ENCODE peak calls at places on chromosome 2, in five cellular contexts. F is HCT116, W is GM12891, H is spleen, Z is lower leg skin. R is an unnamed sample.

GRCh38 chr2:25842155-25842554 is 36.1 kb downstream of the ASXL2 start:
- DNase-seq in W (no peak), H (no peak), Z (no peak), F (no peak), R (no peak)

GRCh38 chr2:98761267-98761781 is 30.4 kb upstream of the MGAT4A start:
- DNase-seq in Z (no peak), F (no peak), W (no peak), H (peak; percentile 74), R (no peak)

GRCh38 chr2:122194546-122194945 is 439.1 kb downstream of the TSN start:
- DNase-seq in F (no peak), Z (no peak), W (no peak), H (no peak), R (no peak)

GRCh38 chr2:217394510-217395351 is 534.9 kb upstream of the TNP1 start:
- DNase-seq in H (no peak), Z (peak; percentile 74), F (no peak), W (no peak), R (no peak)

GRCh38 chr2:109234355-109234754 is 105.3 kb downstream of the SH3RF3 start:
- DNase-seq in W (no peak), Z (no peak), F (no peak), H (no peak), R (no peak)

GRCh38 chr2:168119519-168120141 is 127.8 kb downstream of the STK39 start:
- DNase-seq in W (no peak), Z (peak; percentile 24), H (no peak), F (peak; percentile 41), R (no peak)

GRCh38 chr2:71001592-71002570 is 7.2 kb upstream of the TEX261 start:
- DNase-seq in H (peak; percentile 67), W (no peak), F (no peak), Z (no peak), R (no peak)

GRCh38 chr2:190137561-190137960 is 75.0 kb upstream of the MSTN start:
- DNase-seq in W (no peak), F (no peak), Z (no peak), H (no peak), R (no peak)

GRCh38 chr2:46643493-46643892 is 164.1 kb downstream of the TMEM247 start:
- DNase-seq in H (no peak), W (no peak), Z (no peak), F (no peak), R (no peak)

GRCh38 chr2:17976871-17977746 is 98.6 kb downstream of the KCNS3 start:
- DNase-seq in W (no peak), H (no peak), F (no peak), Z (peak; percentile 43), R (peak; percentile 35)

GRCh38 chr2:202339052-202339870 is 36.9 kb upstream of the BMPR2 start:
- DNase-seq in Z (no peak), F (no peak), W (no peak), H (no peak), R (peak; percentile 33)

GRCh38 chr2:3488768-3489448 is 30.4 kb downstream of the ADI1 start:
- DNase-seq in F (no peak), W (no peak), Z (no peak), H (peak; percentile 66), R (no peak)

GRCh38 chr2:209938906-209939305 is 63.5 kb upstream of the RPE start:
- DNase-seq in Z (no peak), W (no peak), F (no peak), H (no peak), R (no peak)

GRCh38 chr2:75022516-75022915 is 64.1 kb downstream of the POLE4 start:
- DNase-seq in F (no peak), Z (no peak), H (no peak), W (no peak), R (no peak)

GRCh38 chr2:68158134-68158447 is 403 bp downstream of the PNO1 start:
- DNase-seq in H (no peak), Z (no peak), W (no peak), F (no peak), R (no peak)

GRCh38 chr2:45257820-45258219 is 248.6 kb upstream of the SIX2 start:
- DNase-seq in H (no peak), Z (no peak), F (no peak), W (no peak), R (no peak)

GRCh38 chr2:67658820-67659219 is 261.7 kb downstream of the ETAA1 start:
- DNase-seq in W (no peak), F (no peak), Z (no peak), H (no peak), R (no peak)

GRCh38 chr2:135904590-135904989 is 28.3 kb upstream of the MCM6 start:
- DNase-seq in F (no peak), H (no peak), W (no peak), Z (no peak), R (no peak)

GRCh38 chr2:64140665-64141064 is 3.6 kb downstream of the PELI1 start:
- DNase-seq in W (no peak), H (no peak), Z (no peak), F (no peak), R (no peak)

GRCh38 chr2:143730950-143731254 is 601.7 kb downstream of the ARHGAP15 start:
- DNase-seq in F (no peak), H (no peak), W (no peak), Z (no peak), R (no peak)

GRCh38 chr2:48131503-48132293 is 225.4 kb upstream of the FBXO11 start:
- DNase-seq in W (no peak), Z (no peak), F (no peak), H (no peak), R (no peak)

GRCh38 chr2:37894601-37895000 is 30.5 kb upstream of the RMDN2 start:
- DNase-seq in W (no peak), Z (no peak), H (no peak), F (no peak), R (no peak)

GRCh38 chr2:86704482-86704971 is 15.6 kb upstream of the RMND5A start:
- DNase-seq in W (no peak), H (no peak), F (peak; percentile 75), Z (peak; percentile 39), R (peak; percentile 50)

GRCh38 chr2:239394978-239395377 is 5.8 kb downstream of the HDAC4 start:
- DNase-seq in H (peak; percentile 35), W (no peak), F (no peak), Z (no peak), R (no peak)

GRCh38 chr2:239397856-239398470 is 2.9 kb downstream of the HDAC4 start:
- DNase-seq in Z (no peak), H (no peak), W (no peak), F (no peak), R (no peak)

GRCh38 chr2:239395524-239395923 is 5.3 kb downstream of the HDAC4 start:
- DNase-seq in W (no peak), H (no peak), Z (no peak), F (no peak), R (no peak)

GRCh38 chr2:239398536-239398935 is 2.3 kb downstream of the HDAC4 start:
- DNase-seq in H (peak; percentile 76), W (no peak), Z (no peak), F (no peak), R (no peak)

DNA sequence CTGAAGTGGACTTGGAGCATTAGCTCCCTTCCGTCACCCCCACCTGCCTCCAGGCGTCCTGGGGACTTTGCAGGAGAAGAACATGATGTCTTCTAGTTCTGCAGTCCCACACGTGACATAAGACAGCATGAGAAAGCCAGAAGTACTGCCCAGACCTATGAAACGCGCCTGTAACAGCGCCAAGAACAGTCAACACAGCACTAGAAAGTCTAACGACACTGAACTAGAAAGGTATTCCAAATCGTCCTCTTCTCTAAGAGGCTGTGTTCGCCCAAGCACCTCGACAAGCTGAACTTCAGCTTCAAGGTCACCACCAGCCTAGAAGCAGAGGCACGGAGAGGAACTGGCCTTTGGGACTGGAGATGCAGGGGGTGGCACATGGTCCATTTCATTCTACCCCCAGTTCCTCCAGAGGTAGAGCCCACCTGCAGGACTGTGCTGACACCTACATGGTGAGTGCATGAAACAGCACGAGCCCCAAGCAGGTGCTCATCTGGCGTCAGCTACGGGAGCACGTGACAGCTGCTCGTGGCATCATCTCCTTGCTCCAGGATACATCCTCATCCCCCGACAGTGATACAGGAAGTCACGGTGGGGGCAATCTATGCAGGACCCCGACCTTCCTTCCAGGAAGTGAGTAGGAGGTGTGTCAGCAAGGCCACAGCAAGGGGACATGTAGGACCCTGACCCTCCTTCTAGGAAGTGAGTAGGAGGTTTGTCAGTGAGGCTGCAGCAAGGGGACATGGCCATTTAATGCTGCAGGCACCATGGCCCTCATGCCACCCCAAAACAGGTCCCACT is 3.7 kb downstream of the HDAC4 start:
- DNase-seq in Z (no peak), W (no peak), F (no peak), H (no peak), R (no peak)
- TF ChIP-seq POLR2A in Z (no peak), W (no peak), F (no peak), H (no peak), R (no peak)

GRCh38 chr2:65628156-65628555 is 195.8 kb upstream of the SPRED2 start:
- DNase-seq in W (no peak), Z (no peak), H (no peak), F (no peak), R (no peak)
- TF ChIP-seq POLR2A in W (no peak), Z (no peak), H (no peak), F (no peak), R (no peak)

GRCh38 chr2:238818576-238818975 is 29.3 kb upstream of the TWIST2 start:
- DNase-seq in F (no peak), W (no peak), H (no peak), Z (no peak), R (no peak)

GRCh38 chr2:238816296-238816695 is 31.6 kb upstream of the TWIST2 start:
- DNase-seq in W (no peak), F (no peak), H (no peak), Z (no peak), R (no peak)

GRCh38 chr2:238817931-238818330 is 30.0 kb upstream of the TWIST2 start:
- DNase-seq in F (no peak), W (no peak), H (no peak), Z (no peak), R (no peak)

GRCh38 chr2:238814815-238815214 is 33.1 kb upstream of the TWIST2 start:
- DNase-seq in Z (no peak), F (no peak), H (no peak), W (no peak), R (no peak)

GRCh38 chr2:238817382-238817781 is 30.5 kb upstream of the TWIST2 start:
- DNase-seq in H (no peak), Z (no peak), W (no peak), F (no peak), R (no peak)
- TF ChIP-seq POLR2A in H (no peak), Z (no peak), W (no peak), F (no peak), R (no peak)

GRCh38 chr2:43219383-43220228 is 6.8 kb downstream of the ZFP36L2 start:
- DNase-seq in H (peak; percentile 97), W (peak; percentile 72), Z (peak; percentile 84), F (peak; percentile 75), R (peak; percentile 93)
- TF ChIP-seq POLR2A in H (peak; percentile 61), W (peak; percentile 81), Z (no peak), F (peak; percentile 46), R (peak; percentile 48)

DNA sequence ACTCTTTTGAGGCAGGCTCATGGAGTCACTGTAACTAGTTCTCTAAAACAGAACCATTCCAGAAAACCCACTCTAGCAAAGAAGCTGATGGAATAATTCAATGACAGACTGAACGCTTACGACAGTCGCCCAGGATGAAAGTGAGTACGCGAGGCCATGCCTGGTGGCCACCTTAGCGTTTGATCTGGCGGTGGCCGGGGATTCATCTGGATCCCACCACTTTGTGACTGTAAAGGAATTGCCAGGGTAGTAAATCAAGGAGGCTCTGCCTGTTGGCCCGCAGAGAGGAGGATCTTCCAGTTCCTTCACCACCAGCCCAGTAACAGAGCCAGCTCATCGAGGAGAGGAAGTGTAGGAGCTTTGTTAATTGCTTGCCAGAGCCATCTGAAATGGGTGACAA is 34.6 kb downstream of the GREB1 start:
- DNase-seq in Z (no peak), W (no peak), H (peak; percentile 39), F (no peak), R (no peak)
- TF ChIP-seq POLR2A in Z (no peak), W (no peak), H (no peak), F (no peak), R (no peak)

GRCh38 chr2:28389399-28390240 is 3.0 kb upstream of the FOSL2 start:
- DNase-seq in W (no peak), F (no peak), Z (no peak), H (peak; percentile 11), R (no peak)
- TF ChIP-seq POLR2A in W (no peak), F (no peak), Z (no peak), H (no peak), R (no peak)

R was measured in H54.